ENCODE peak calls at places on chromosomes 1 and 21, in four cellular contexts. One of them, this sample, is unnamed. For H3K4me1, the result is how much of the 10 kb centered on the place peaks cover.

GRCh38 chr1:99672500-99673213 is 26.7 kb downstream of the PALMD start:
- DNase-seq in Caco-2: no peak
- DNase-seq in psoas muscle: peak
- DNase-seq in PC-9: no peak
- DNase-seq in this sample: no peak

GRCh38 chr1:27572019-27572678 is 31.8 kb downstream of the AHDC1 start:
- DNase-seq in Caco-2: no peak
- DNase-seq in psoas muscle: peak
- DNase-seq in PC-9: no peak
- DNase-seq in this sample: no peak

GRCh38 chr1:65423884-65424655 is 3.6 kb downstream of the LEPR start:
- DNase-seq in Caco-2: no peak
- DNase-seq in psoas muscle: no peak
- DNase-seq in PC-9: peak
- DNase-seq in this sample: peak

GRCh38 chr1:98468111-98468717 is 193.3 kb upstream of the SNX7 start:
- DNase-seq in Caco-2: no peak
- DNase-seq in psoas muscle: no peak
- DNase-seq in PC-9: peak
- DNase-seq in this sample: no peak

GRCh38 chr1:202723708-202724107 is 13.5 kb upstream of the SYT2 start:
- DNase-seq in Caco-2: no peak
- DNase-seq in psoas muscle: no peak
- DNase-seq in PC-9: no peak
- DNase-seq in this sample: no peak

GRCh38 chr1:44672254-44672955 is 1.9 kb downstream of the TMEM53 start:
- DNase-seq in Caco-2: peak
- DNase-seq in psoas muscle: no peak
- DNase-seq in PC-9: peak
- DNase-seq in this sample: peak

GRCh38 chr1:10424651-10425050 is 5.6 kb upstream of the CENPS start:
- DNase-seq in Caco-2: no peak
- DNase-seq in psoas muscle: no peak
- DNase-seq in PC-9: no peak
- DNase-seq in this sample: no peak

GRCh38 chr1:201643835-201644104 is 104.8 kb downstream of the NAV1 start:
- DNase-seq in Caco-2: no peak
- DNase-seq in psoas muscle: no peak
- DNase-seq in PC-9: peak
- DNase-seq in this sample: no peak

GRCh38 chr1:14304381-14304865 is 294.1 kb upstream of the KAZN start:
- DNase-seq in Caco-2: no peak
- DNase-seq in psoas muscle: no peak
- DNase-seq in PC-9: no peak
- DNase-seq in this sample: no peak

GRCh38 chr1:34199927-34200326 is 23.2 kb downstream of the C1orf94 start:
- DNase-seq in Caco-2: no peak
- DNase-seq in psoas muscle: no peak
- DNase-seq in PC-9: peak
- DNase-seq in this sample: no peak

GRCh38 chr1:235683653-235684052 is 34.1 kb upstream of the GNG4 start:
- DNase-seq in Caco-2: no peak
- DNase-seq in psoas muscle: no peak
- DNase-seq in PC-9: no peak
- DNase-seq in this sample: no peak

GRCh38 chr1:19009882-19010321 is 53.4 kb upstream of the IFFO2 start:
- DNase-seq in Caco-2: peak
- DNase-seq in psoas muscle: no peak
- DNase-seq in PC-9: peak
- DNase-seq in this sample: peak

GRCh38 chr1:214416417-214417212 is 134.8 kb downstream of the PTPN14 start:
- DNase-seq in Caco-2: no peak
- DNase-seq in psoas muscle: no peak
- DNase-seq in PC-9: no peak
- DNase-seq in this sample: no peak

GRCh38 chr1:3564921-3565831 is 46.1 kb downstream of the MEGF6 start:
- DNase-seq in Caco-2: no peak
- DNase-seq in psoas muscle: no peak
- DNase-seq in PC-9: no peak
- DNase-seq in this sample: peak

GRCh38 chr1:6239213-6239752 is 3.5 kb upstream of the ICMT start:
- DNase-seq in Caco-2: no peak
- DNase-seq in psoas muscle: no peak
- DNase-seq in PC-9: no peak
- DNase-seq in this sample: no peak

GRCh38 chr1:157399984-157400382 is 152.3 kb downstream of the FCRL5 start:
- DNase-seq in Caco-2: no peak
- DNase-seq in psoas muscle: no peak
- DNase-seq in PC-9: no peak
- DNase-seq in this sample: no peak

GRCh38 chr21:34187935-34188334 is 114.6 kb downstream of the MRPS6 start:
- DNase-seq in Caco-2: no peak
- DNase-seq in psoas muscle: peak
- DNase-seq in PC-9: no peak
- DNase-seq in this sample: no peak

GRCh38 chr1:172964864-172965263 is 85.9 kb downstream of the TNFSF18 start:
- DNase-seq in Caco-2: no peak
- DNase-seq in psoas muscle: no peak
- DNase-seq in PC-9: no peak
- DNase-seq in this sample: no peak

GRCh38 chr1:103525607-103526507 is at the start of gene RNPC3:
- DNase-seq in Caco-2: peak
- DNase-seq in psoas muscle: peak
- DNase-seq in PC-9: peak
- DNase-seq in this sample: peak

GRCh38 chr21:26846036-26846931 is 1.1 kb upstream of the ADAMTS1 start:
- DNase-seq in Caco-2: no peak
- DNase-seq in psoas muscle: peak
- DNase-seq in PC-9: no peak
- DNase-seq in this sample: peak

GRCh38 chr1:159646687-159647086 is 59.1 kb downstream of the APCS start:
- DNase-seq in Caco-2: no peak
- DNase-seq in psoas muscle: no peak
- DNase-seq in PC-9: no peak
- DNase-seq in this sample: no peak

GRCh38 chr1:155086182-155086741 is 7.6 kb downstream of the EFNA3 start:
- DNase-seq in Caco-2: peak
- DNase-seq in psoas muscle: peak
- DNase-seq in PC-9: peak
- DNase-seq in this sample: peak

GRCh38 chr1:67747667-67748066 is 62.7 kb downstream of the GADD45A start:
- DNase-seq in Caco-2: no peak
- DNase-seq in psoas muscle: no peak
- DNase-seq in PC-9: no peak
- DNase-seq in this sample: peak

GRCh38 chr1:67748147-67748546 is 63.1 kb downstream of the GADD45A start:
- DNase-seq in Caco-2: no peak
- DNase-seq in psoas muscle: no peak
- DNase-seq in PC-9: no peak
- DNase-seq in this sample: no peak

GRCh38 chr1:67749844-67750689 is 65.1 kb downstream of the GADD45A start:
- DNase-seq in Caco-2: no peak
- DNase-seq in psoas muscle: no peak
- DNase-seq in PC-9: peak
- DNase-seq in this sample: peak

GRCh38 chr1:67749263-67749843 is 64.4 kb downstream of the GADD45A start:
- DNase-seq in Caco-2: peak
- DNase-seq in psoas muscle: no peak
- DNase-seq in PC-9: no peak
- DNase-seq in this sample: no peak

GRCh38 chr1:67748630-67749029 is 63.6 kb downstream of the GADD45A start:
- DNase-seq in Caco-2: peak
- DNase-seq in psoas muscle: no peak
- DNase-seq in PC-9: peak
- DNase-seq in this sample: peak
- H3K4me1 ChIP-seq in Caco-2: half or more
- H3K4me1 ChIP-seq in psoas muscle: under half
- H3K4me1 ChIP-seq in PC-9: half or more
- H3K4me1 ChIP-seq in this sample: half or more

GRCh38 chr1:58902830-58903229 is 119.0 kb upstream of the JUN start:
- DNase-seq in Caco-2: no peak
- DNase-seq in psoas muscle: no peak
- DNase-seq in PC-9: no peak
- DNase-seq in this sample: no peak
- H3K4me3 ChIP-seq in Caco-2: peak
- H3K4me3 ChIP-seq in psoas muscle: peak
- H3K4me3 ChIP-seq in PC-9: peak
- H3K4me3 ChIP-seq in this sample: peak

DNA sequence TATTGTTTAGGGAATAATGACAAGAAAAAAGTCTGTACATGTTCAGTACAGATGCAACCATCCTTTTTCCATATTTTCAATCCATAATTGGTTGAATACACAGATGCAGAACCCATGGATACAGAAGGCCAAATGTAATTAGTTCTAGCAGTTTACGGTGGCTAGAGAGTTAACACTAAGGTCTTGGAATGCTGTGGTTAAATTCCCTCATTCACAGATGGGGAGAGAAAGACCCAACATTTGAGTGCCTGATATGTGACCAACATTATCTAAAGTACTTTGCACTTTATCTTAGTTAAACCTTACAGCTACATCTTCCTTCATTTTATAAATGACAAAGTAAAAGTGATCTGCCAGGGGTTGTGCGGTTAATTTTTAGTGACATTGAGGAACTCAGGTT is 5.3 kb downstream of the SCMH1 start:
- DNase-seq in Caco-2: no peak
- DNase-seq in psoas muscle: no peak
- DNase-seq in PC-9: no peak
- DNase-seq in this sample: no peak
- H3K4me1 ChIP-seq in Caco-2: half or more
- H3K4me1 ChIP-seq in psoas muscle: under half
- H3K4me1 ChIP-seq in PC-9: under half
- H3K4me1 ChIP-seq in this sample: under half

DNA sequence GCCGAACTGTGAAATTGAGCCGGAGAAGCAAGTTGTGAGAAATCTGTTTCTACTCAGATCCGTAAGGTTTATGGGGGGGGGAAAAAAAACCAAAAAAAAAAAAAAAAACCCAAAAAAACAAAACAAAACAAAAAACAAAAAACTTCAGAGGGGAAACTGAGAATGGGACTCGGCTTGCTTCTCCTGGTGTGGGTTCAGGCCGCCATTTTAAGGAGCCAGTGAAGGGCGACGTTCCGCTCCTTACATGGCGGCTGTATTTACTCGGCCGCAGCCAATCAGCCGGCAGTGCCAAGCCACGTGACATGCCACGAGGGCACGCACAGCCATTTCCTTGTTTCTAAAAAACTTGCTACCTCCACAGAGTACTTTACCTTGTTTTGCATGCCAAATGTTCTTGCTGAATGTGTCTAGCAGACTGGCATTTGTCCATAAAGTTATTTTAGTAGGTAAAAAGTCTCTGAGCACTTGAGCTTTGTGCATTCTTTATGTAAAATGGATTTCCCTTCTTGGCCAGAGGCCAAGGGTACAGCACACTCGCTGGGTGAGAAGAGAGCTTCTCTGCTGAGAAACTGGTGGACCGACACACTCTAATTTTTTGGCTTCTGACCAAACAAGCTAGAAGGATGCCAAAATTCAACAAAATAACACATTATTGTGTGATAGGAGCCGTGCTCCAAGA is 101.8 kb downstream of the NFIA start:
- DNase-seq in Caco-2: peak
- DNase-seq in psoas muscle: peak
- DNase-seq in PC-9: peak
- DNase-seq in this sample: peak
- H3K4me3 ChIP-seq in Caco-2: no peak
- H3K4me3 ChIP-seq in psoas muscle: peak
- H3K4me3 ChIP-seq in PC-9: no peak
- H3K4me3 ChIP-seq in this sample: no peak

DNA sequence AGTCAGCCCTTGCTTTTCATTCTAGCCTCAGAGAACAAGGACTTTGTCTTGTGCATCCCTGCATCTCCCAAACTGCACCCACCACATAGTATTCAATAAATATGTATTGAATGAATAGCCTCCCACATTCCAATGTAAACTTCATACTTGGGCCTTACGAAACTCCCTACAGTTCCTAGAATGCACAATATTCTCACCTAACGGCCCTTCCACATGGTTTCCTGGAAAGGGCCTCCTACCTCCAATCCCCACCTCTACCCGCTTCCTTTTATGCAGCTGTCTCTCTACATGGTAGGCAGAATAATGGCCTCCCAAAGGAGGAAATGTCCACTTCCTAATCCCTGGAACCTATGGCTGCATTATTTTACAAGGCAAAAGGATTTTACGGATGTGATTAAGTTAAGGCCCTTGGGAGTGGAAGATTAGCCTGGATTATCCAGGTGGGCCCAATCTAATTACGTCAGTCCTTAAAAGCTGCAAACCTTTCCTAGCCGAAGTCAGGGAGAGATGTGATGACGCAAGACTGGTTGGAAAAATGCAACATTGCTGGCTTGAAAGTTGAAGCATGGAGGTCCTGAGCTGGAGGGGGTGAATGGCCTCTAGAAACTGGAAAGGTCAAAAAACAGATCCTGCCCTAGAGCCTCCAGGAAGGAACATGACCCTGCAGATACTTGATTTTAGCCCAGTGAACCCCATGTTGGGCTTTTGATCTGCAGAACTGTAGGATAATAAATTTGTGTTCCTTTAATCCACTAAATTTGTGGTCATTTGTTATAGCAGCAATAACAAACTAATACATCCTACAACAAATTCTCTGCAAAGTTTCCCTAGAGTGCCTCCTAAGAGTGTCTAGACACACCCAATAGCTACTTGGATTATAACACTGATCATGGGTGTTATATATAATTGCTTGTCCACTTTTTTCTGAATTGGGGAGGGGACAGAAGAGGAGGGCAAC is 5.2 kb upstream of the PIK3C2B start:
- DNase-seq in Caco-2: no peak
- DNase-seq in psoas muscle: no peak
- DNase-seq in PC-9: no peak
- DNase-seq in this sample: no peak
- H3K4me1 ChIP-seq in Caco-2: under half
- H3K4me1 ChIP-seq in psoas muscle: under half
- H3K4me1 ChIP-seq in PC-9: under half
- H3K4me1 ChIP-seq in this sample: under half

GRCh38 chr1:24504560-24504959 is 1.9 kb downstream of the RCAN3 start:
- DNase-seq in Caco-2: no peak
- DNase-seq in psoas muscle: no peak
- DNase-seq in PC-9: no peak
- DNase-seq in this sample: no peak
- H3K4me3 ChIP-seq in Caco-2: no peak
- H3K4me3 ChIP-seq in psoas muscle: no peak
- H3K4me3 ChIP-seq in PC-9: no peak
- H3K4me3 ChIP-seq in this sample: no peak

This sample was measured in SJSA1.